ENCODE peak calls at places on chromosomes 4 and X, in seven cellular contexts. One of them, this sample, is unnamed.

GRCh38 chrX:77925764-77926163 is 15.3 kb downstream of the ATP7A start:
- DNase-seq in A549: no peak
- DNase-seq in activated CD8-positive, alpha-beta T cell treated with anti-CD3 and anti-CD28 coated beads for 36 hours: no peak
- DNase-seq in CD4-positive, alpha-beta T cell: no peak
- DNase-seq in MM.1S: peak
- DNase-seq in uterus: no peak
- DNase-seq in nephron progenitor cell: no peak
- DNase-seq in this sample: no peak

GRCh38 chr4:4935974-4936373 is 76.5 kb downstream of the MSX1 start:
- DNase-seq in A549: no peak
- DNase-seq in activated CD8-positive, alpha-beta T cell treated with anti-CD3 and anti-CD28 coated beads for 36 hours: no peak
- DNase-seq in CD4-positive, alpha-beta T cell: no peak
- DNase-seq in MM.1S: no peak
- DNase-seq in uterus: no peak
- DNase-seq in nephron progenitor cell: no peak
- DNase-seq in this sample: no peak

GRCh38 chrX:149881081-149881711 is at the start of gene MAGEA8:
- DNase-seq in nephron progenitor cell: peak
- DNase-seq in MM.1S: no peak
- DNase-seq in uterus: no peak
- DNase-seq in A549: no peak
- DNase-seq in activated CD8-positive, alpha-beta T cell treated with anti-CD3 and anti-CD28 coated beads for 36 hours: peak
- DNase-seq in CD4-positive, alpha-beta T cell: no peak
- DNase-seq in this sample: no peak

GRCh38 chr4:173056271-173056670 is 112.3 kb upstream of the GALNT7 start:
- DNase-seq in uterus: no peak
- DNase-seq in CD4-positive, alpha-beta T cell: no peak
- DNase-seq in MM.1S: no peak
- DNase-seq in A549: no peak
- DNase-seq in nephron progenitor cell: no peak
- DNase-seq in activated CD8-positive, alpha-beta T cell treated with anti-CD3 and anti-CD28 coated beads for 36 hours: no peak
- DNase-seq in this sample: no peak

GRCh38 chrX:107449490-107450175 is at the start of gene FRMPD3:
- DNase-seq in MM.1S: peak
- DNase-seq in activated CD8-positive, alpha-beta T cell treated with anti-CD3 and anti-CD28 coated beads for 36 hours: no peak
- DNase-seq in A549: no peak
- DNase-seq in nephron progenitor cell: peak
- DNase-seq in uterus: no peak
- DNase-seq in CD4-positive, alpha-beta T cell: no peak
- DNase-seq in this sample: no peak

GRCh38 chr4:74768857-74769525 is 25.3 kb downstream of the BTC start:
- DNase-seq in MM.1S: no peak
- DNase-seq in A549: peak
- DNase-seq in nephron progenitor cell: no peak
- DNase-seq in CD4-positive, alpha-beta T cell: no peak
- DNase-seq in activated CD8-positive, alpha-beta T cell treated with anti-CD3 and anti-CD28 coated beads for 36 hours: no peak
- DNase-seq in uterus: no peak
- DNase-seq in this sample: no peak

GRCh38 chrX:66632473-66632872 is 6.4 kb downstream of the EDA2R start:
- DNase-seq in nephron progenitor cell: no peak
- DNase-seq in CD4-positive, alpha-beta T cell: no peak
- DNase-seq in uterus: no peak
- DNase-seq in activated CD8-positive, alpha-beta T cell treated with anti-CD3 and anti-CD28 coated beads for 36 hours: no peak
- DNase-seq in A549: no peak
- DNase-seq in MM.1S: no peak
- DNase-seq in this sample: no peak

GRCh38 chrX:12949205-12949926 is 25.5 kb upstream of the TMSB4X start:
- DNase-seq in A549: no peak
- DNase-seq in activated CD8-positive, alpha-beta T cell treated with anti-CD3 and anti-CD28 coated beads for 36 hours: no peak
- DNase-seq in CD4-positive, alpha-beta T cell: no peak
- DNase-seq in nephron progenitor cell: no peak
- DNase-seq in uterus: no peak
- DNase-seq in MM.1S: no peak
- DNase-seq in this sample: no peak

GRCh38 chr4:105426187-105426897 is 47.5 kb downstream of the PPA2 start:
- DNase-seq in activated CD8-positive, alpha-beta T cell treated with anti-CD3 and anti-CD28 coated beads for 36 hours: peak
- DNase-seq in A549: no peak
- DNase-seq in MM.1S: no peak
- DNase-seq in nephron progenitor cell: no peak
- DNase-seq in uterus: no peak
- DNase-seq in CD4-positive, alpha-beta T cell: no peak
- DNase-seq in this sample: no peak

GRCh38 chrX:1361275-1361674 is 24.7 kb downstream of the IL3RA start:
- DNase-seq in activated CD8-positive, alpha-beta T cell treated with anti-CD3 and anti-CD28 coated beads for 36 hours: peak
- DNase-seq in A549: no peak
- DNase-seq in uterus: no peak
- DNase-seq in MM.1S: no peak
- DNase-seq in CD4-positive, alpha-beta T cell: no peak
- DNase-seq in nephron progenitor cell: no peak
- DNase-seq in this sample: no peak

GRCh38 chr4:146545102-146545501 is 23.4 kb upstream of the SLC10A7 start:
- DNase-seq in uterus: no peak
- DNase-seq in activated CD8-positive, alpha-beta T cell treated with anti-CD3 and anti-CD28 coated beads for 36 hours: no peak
- DNase-seq in CD4-positive, alpha-beta T cell: no peak
- DNase-seq in A549: peak
- DNase-seq in nephron progenitor cell: no peak
- DNase-seq in MM.1S: peak
- DNase-seq in this sample: peak

GRCh38 chrX:139382529-139382928 is 148.0 kb upstream of the F9 start:
- DNase-seq in activated CD8-positive, alpha-beta T cell treated with anti-CD3 and anti-CD28 coated beads for 36 hours: no peak
- DNase-seq in CD4-positive, alpha-beta T cell: no peak
- DNase-seq in nephron progenitor cell: no peak
- DNase-seq in MM.1S: no peak
- DNase-seq in uterus: no peak
- DNase-seq in A549: no peak
- DNase-seq in this sample: no peak

GRCh38 chr4:176034498-176034897 is 31.1 kb upstream of the WDR17 start:
- DNase-seq in nephron progenitor cell: peak
- DNase-seq in MM.1S: peak
- DNase-seq in A549: peak
- DNase-seq in uterus: peak
- DNase-seq in CD4-positive, alpha-beta T cell: no peak
- DNase-seq in activated CD8-positive, alpha-beta T cell treated with anti-CD3 and anti-CD28 coated beads for 36 hours: no peak
- DNase-seq in this sample: no peak

GRCh38 chrX:31323658-31324057 is 251.8 kb upstream of the FTHL17 start:
- DNase-seq in A549: no peak
- DNase-seq in nephron progenitor cell: no peak
- DNase-seq in activated CD8-positive, alpha-beta T cell treated with anti-CD3 and anti-CD28 coated beads for 36 hours: no peak
- DNase-seq in uterus: no peak
- DNase-seq in CD4-positive, alpha-beta T cell: no peak
- DNase-seq in MM.1S: peak
- DNase-seq in this sample: peak

GRCh38 chr4:1012031-1012739 is 759 bp downstream of the FGFRL1 start:
- DNase-seq in nephron progenitor cell: peak
- DNase-seq in CD4-positive, alpha-beta T cell: peak
- DNase-seq in uterus: peak
- DNase-seq in A549: peak
- DNase-seq in activated CD8-positive, alpha-beta T cell treated with anti-CD3 and anti-CD28 coated beads for 36 hours: peak
- DNase-seq in MM.1S: no peak
- DNase-seq in this sample: no peak

GRCh38 chr4:7629855-7630254 is 195.1 kb upstream of the PSAPL1 start:
- DNase-seq in CD4-positive, alpha-beta T cell: no peak
- DNase-seq in uterus: no peak
- DNase-seq in A549: no peak
- DNase-seq in activated CD8-positive, alpha-beta T cell treated with anti-CD3 and anti-CD28 coated beads for 36 hours: no peak
- DNase-seq in nephron progenitor cell: no peak
- DNase-seq in MM.1S: no peak
- DNase-seq in this sample: no peak

DNA sequence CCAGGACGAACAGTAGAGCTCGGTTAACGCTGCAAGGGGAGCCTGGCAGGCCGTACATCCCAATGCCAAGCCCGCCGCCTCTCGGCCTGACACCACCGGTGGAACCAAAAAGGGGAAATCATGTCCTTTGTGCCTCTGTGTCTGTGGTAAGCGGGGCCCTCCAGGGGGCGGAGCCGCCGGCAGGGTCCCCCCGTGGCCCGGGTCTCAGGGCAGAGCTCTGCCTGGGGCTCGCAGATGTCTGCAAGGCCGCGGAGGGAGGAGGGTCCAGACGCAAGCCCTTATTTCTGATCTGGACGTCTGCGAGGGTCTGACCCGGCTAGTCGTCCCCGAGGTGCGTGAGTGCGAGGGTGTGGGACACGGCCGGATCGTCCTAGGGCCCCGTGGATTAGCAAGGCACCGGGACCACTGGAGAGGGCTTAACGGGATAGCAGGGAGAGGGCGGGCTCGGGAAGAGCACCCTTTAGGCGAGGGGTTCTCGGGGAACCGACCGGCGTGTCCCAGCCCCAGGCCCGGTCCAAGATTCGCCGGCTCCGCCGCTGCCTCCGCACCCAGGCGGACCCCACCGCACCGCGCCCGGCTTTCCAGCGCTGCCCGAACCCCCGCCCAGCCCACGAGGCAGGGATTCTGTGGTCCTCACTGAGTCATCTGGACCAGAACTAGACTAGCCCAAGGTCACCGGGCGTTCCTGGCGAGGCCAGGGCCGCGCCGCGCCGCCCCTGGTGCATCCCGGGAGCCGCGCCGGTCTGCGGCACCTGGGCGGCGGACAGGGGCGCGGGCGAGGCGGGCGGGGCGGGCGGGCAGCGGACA is 858 bp upstream of the FAM193A start:
- DNase-seq in CD4-positive, alpha-beta T cell: peak
- DNase-seq in A549: peak
- DNase-seq in activated CD8-positive, alpha-beta T cell treated with anti-CD3 and anti-CD28 coated beads for 36 hours: peak
- DNase-seq in MM.1S: peak
- DNase-seq in nephron progenitor cell: peak
- DNase-seq in uterus: no peak
- DNase-seq in this sample: peak
- TF ChIP-seq CTCF in CD4-positive, alpha-beta T cell: no peak
- TF ChIP-seq CTCF in A549: no peak
- TF ChIP-seq CTCF in activated CD8-positive, alpha-beta T cell treated with anti-CD3 and anti-CD28 coated beads for 36 hours: peak
- TF ChIP-seq CTCF in MM.1S: peak
- TF ChIP-seq CTCF in nephron progenitor cell: no peak
- TF ChIP-seq CTCF in uterus: no peak
- TF ChIP-seq CTCF in this sample: peak

GRCh38 chrX:44431206-44431605 is 87.7 kb upstream of the EFHC2 start:
- DNase-seq in nephron progenitor cell: no peak
- DNase-seq in CD4-positive, alpha-beta T cell: no peak
- DNase-seq in uterus: no peak
- DNase-seq in MM.1S: no peak
- DNase-seq in activated CD8-positive, alpha-beta T cell treated with anti-CD3 and anti-CD28 coated beads for 36 hours: no peak
- DNase-seq in A549: peak
- DNase-seq in this sample: no peak
- TF ChIP-seq CTCF in nephron progenitor cell: no peak
- TF ChIP-seq CTCF in CD4-positive, alpha-beta T cell: no peak
- TF ChIP-seq CTCF in uterus: no peak
- TF ChIP-seq CTCF in MM.1S: no peak
- TF ChIP-seq CTCF in activated CD8-positive, alpha-beta T cell treated with anti-CD3 and anti-CD28 coated beads for 36 hours: no peak
- TF ChIP-seq CTCF in A549: no peak
- TF ChIP-seq CTCF in this sample: no peak

GRCh38 chr4:178577933-178578332 is 1135.7 kb upstream of the AGA start:
- DNase-seq in nephron progenitor cell: no peak
- DNase-seq in uterus: no peak
- DNase-seq in MM.1S: no peak
- DNase-seq in activated CD8-positive, alpha-beta T cell treated with anti-CD3 and anti-CD28 coated beads for 36 hours: peak
- DNase-seq in A549: no peak
- DNase-seq in CD4-positive, alpha-beta T cell: no peak
- DNase-seq in this sample: no peak
- TF ChIP-seq CTCF in nephron progenitor cell: peak
- TF ChIP-seq CTCF in uterus: no peak
- TF ChIP-seq CTCF in MM.1S: no peak
- TF ChIP-seq CTCF in activated CD8-positive, alpha-beta T cell treated with anti-CD3 and anti-CD28 coated beads for 36 hours: no peak
- TF ChIP-seq CTCF in A549: no peak
- TF ChIP-seq CTCF in CD4-positive, alpha-beta T cell: no peak
- TF ChIP-seq CTCF in this sample: peak

GRCh38 chr4:55036405-55036804 is 89.0 kb downstream of the KDR start:
- DNase-seq in uterus: no peak
- DNase-seq in CD4-positive, alpha-beta T cell: no peak
- DNase-seq in MM.1S: no peak
- DNase-seq in A549: no peak
- DNase-seq in nephron progenitor cell: no peak
- DNase-seq in activated CD8-positive, alpha-beta T cell treated with anti-CD3 and anti-CD28 coated beads for 36 hours: no peak
- DNase-seq in this sample: no peak
- TF ChIP-seq CTCF in uterus: no peak
- TF ChIP-seq CTCF in CD4-positive, alpha-beta T cell: no peak
- TF ChIP-seq CTCF in MM.1S: no peak
- TF ChIP-seq CTCF in A549: no peak
- TF ChIP-seq CTCF in nephron progenitor cell: no peak
- TF ChIP-seq CTCF in activated CD8-positive, alpha-beta T cell treated with anti-CD3 and anti-CD28 coated beads for 36 hours: no peak
- TF ChIP-seq CTCF in this sample: no peak

GRCh38 chr4:162162672-162163071 is 1.1 kb downstream of the FSTL5 start:
- DNase-seq in nephron progenitor cell: no peak
- DNase-seq in uterus: no peak
- DNase-seq in MM.1S: no peak
- DNase-seq in A549: no peak
- DNase-seq in activated CD8-positive, alpha-beta T cell treated with anti-CD3 and anti-CD28 coated beads for 36 hours: no peak
- DNase-seq in CD4-positive, alpha-beta T cell: no peak
- DNase-seq in this sample: no peak

GRCh38 chr4:162164881-162165528 is 1.2 kb upstream of the FSTL5 start:
- DNase-seq in MM.1S: no peak
- DNase-seq in A549: no peak
- DNase-seq in CD4-positive, alpha-beta T cell: no peak
- DNase-seq in uterus: no peak
- DNase-seq in activated CD8-positive, alpha-beta T cell treated with anti-CD3 and anti-CD28 coated beads for 36 hours: no peak
- DNase-seq in nephron progenitor cell: no peak
- DNase-seq in this sample: no peak

DNA sequence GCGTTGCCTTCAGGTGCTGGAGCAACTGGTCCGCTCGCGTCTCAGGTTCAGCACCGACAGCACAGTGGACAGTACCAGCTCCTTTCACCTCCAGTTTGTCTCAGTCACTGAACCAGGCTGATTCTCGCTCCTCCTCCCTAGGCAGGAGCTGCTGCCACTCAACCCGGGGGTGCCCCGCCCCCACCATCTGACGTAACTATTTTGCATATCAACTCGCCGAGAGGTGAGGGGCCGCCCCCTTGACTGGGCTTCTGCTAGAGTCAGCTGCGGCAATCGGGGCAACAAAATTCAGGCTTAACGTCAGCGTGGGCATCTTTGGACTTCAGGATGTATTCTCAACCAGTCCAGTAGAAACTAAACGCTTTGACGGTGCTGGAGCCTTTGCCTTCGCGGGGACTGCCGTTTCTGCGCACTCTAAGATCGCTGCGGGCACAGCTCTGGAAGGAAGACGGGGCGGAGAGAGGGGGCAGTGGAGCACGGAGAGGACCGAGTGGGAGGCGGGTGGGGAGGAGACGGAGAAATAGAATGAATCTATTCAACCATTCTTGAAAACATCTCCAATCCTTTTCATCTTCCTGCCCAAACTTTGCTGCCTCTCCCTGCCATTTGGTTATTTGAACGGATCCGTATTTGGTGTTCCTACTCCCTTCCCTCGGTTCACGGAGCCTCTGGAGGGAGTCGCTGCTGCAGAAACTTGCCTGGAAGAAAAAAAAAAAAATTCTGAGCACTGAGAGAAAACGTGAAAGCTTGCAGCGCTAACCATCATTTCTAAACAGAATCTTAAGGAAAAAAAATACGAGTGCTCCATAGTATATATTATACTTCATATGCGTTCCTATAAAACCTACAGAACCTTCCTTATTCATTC is at the start of gene FSTL5:
- DNase-seq in A549: peak
- DNase-seq in activated CD8-positive, alpha-beta T cell treated with anti-CD3 and anti-CD28 coated beads for 36 hours: peak
- DNase-seq in nephron progenitor cell: peak
- DNase-seq in uterus: no peak
- DNase-seq in MM.1S: peak
- DNase-seq in CD4-positive, alpha-beta T cell: peak
- DNase-seq in this sample: peak
- TF ChIP-seq CTCF in A549: no peak
- TF ChIP-seq CTCF in activated CD8-positive, alpha-beta T cell treated with anti-CD3 and anti-CD28 coated beads for 36 hours: no peak
- TF ChIP-seq CTCF in nephron progenitor cell: no peak
- TF ChIP-seq CTCF in uterus: no peak
- TF ChIP-seq CTCF in MM.1S: no peak
- TF ChIP-seq CTCF in CD4-positive, alpha-beta T cell: no peak
- TF ChIP-seq CTCF in this sample: no peak